ENCODE peak calls at places on chromosomes 6 and 20, in eight cellular contexts. One of them, this sample, is unnamed.

GRCh38 chr6:599946-600448 is 56.9 kb downstream of the HUS1B start:
- DNase-seq in stomach: no peak
- DNase-seq in upper lobe of left lung: no peak
- DNase-seq in GM12878: no peak
- DNase-seq in HCT116: no peak
- DNase-seq in Panc1: no peak
- DNase-seq in breast epithelium: no peak
- DNase-seq in HepG2: no peak
- DNase-seq in this sample: no peak

GRCh38 chr6:48542191-48542590 is 431.2 kb upstream of the PTCHD4 start:
- DNase-seq in breast epithelium: no peak
- DNase-seq in GM12878: no peak
- DNase-seq in HepG2: no peak
- DNase-seq in HCT116: no peak
- DNase-seq in upper lobe of left lung: no peak
- DNase-seq in stomach: no peak
- DNase-seq in Panc1: no peak
- DNase-seq in this sample: no peak

GRCh38 chr6:166940643-166941068 is 15.7 kb downstream of the RNASET2 start:
- DNase-seq in breast epithelium: peak
- DNase-seq in HepG2: no peak
- DNase-seq in Panc1: peak
- DNase-seq in upper lobe of left lung: no peak
- DNase-seq in GM12878: no peak
- DNase-seq in stomach: no peak
- DNase-seq in HCT116: peak
- DNase-seq in this sample: no peak

GRCh38 chr6:20572940-20573339 is 38.7 kb downstream of the CDKAL1 start:
- DNase-seq in HCT116: no peak
- DNase-seq in Panc1: no peak
- DNase-seq in stomach: no peak
- DNase-seq in upper lobe of left lung: peak
- DNase-seq in GM12878: no peak
- DNase-seq in breast epithelium: no peak
- DNase-seq in HepG2: peak
- DNase-seq in this sample: no peak

GRCh38 chr6:77143659-77144447 is 319.4 kb downstream of the HTR1B start:
- DNase-seq in GM12878: no peak
- DNase-seq in upper lobe of left lung: no peak
- DNase-seq in stomach: no peak
- DNase-seq in HepG2: no peak
- DNase-seq in Panc1: no peak
- DNase-seq in HCT116: no peak
- DNase-seq in breast epithelium: no peak
- DNase-seq in this sample: no peak

GRCh38 chr6:30759575-30760239 is 15.4 kb upstream of the IER3 start:
- DNase-seq in GM12878: no peak
- DNase-seq in Panc1: no peak
- DNase-seq in stomach: no peak
- DNase-seq in HepG2: peak
- DNase-seq in HCT116: no peak
- DNase-seq in upper lobe of left lung: no peak
- DNase-seq in breast epithelium: no peak
- DNase-seq in this sample: no peak

GRCh38 chr6:34347303-34347702 is 45.2 kb downstream of the NUDT3 start:
- DNase-seq in Panc1: no peak
- DNase-seq in HCT116: no peak
- DNase-seq in HepG2: no peak
- DNase-seq in stomach: no peak
- DNase-seq in GM12878: no peak
- DNase-seq in upper lobe of left lung: no peak
- DNase-seq in breast epithelium: no peak
- DNase-seq in this sample: no peak

GRCh38 chr6:91500689-91501303 is 913.9 kb upstream of the MAP3K7 start:
- DNase-seq in GM12878: no peak
- DNase-seq in Panc1: no peak
- DNase-seq in HepG2: no peak
- DNase-seq in HCT116: no peak
- DNase-seq in upper lobe of left lung: no peak
- DNase-seq in stomach: no peak
- DNase-seq in breast epithelium: no peak
- DNase-seq in this sample: no peak

GRCh38 chr6:5522147-5522546 is 260.8 kb downstream of the FARS2 start:
- DNase-seq in GM12878: no peak
- DNase-seq in upper lobe of left lung: no peak
- DNase-seq in breast epithelium: no peak
- DNase-seq in HepG2: no peak
- DNase-seq in Panc1: no peak
- DNase-seq in stomach: no peak
- DNase-seq in HCT116: no peak
- DNase-seq in this sample: no peak

GRCh38 chr6:137044366-137045220 is at the start of gene IL20RA:
- DNase-seq in HCT116: no peak
- DNase-seq in Panc1: no peak
- DNase-seq in HepG2: no peak
- DNase-seq in stomach: peak
- DNase-seq in GM12878: no peak
- DNase-seq in breast epithelium: no peak
- DNase-seq in upper lobe of left lung: peak
- DNase-seq in this sample: peak

GRCh38 chr6:119040229-119040628 is 38.2 kb downstream of the FAM184A start:
- DNase-seq in HCT116: no peak
- DNase-seq in GM12878: no peak
- DNase-seq in stomach: no peak
- DNase-seq in HepG2: no peak
- DNase-seq in breast epithelium: no peak
- DNase-seq in Panc1: no peak
- DNase-seq in upper lobe of left lung: peak
- DNase-seq in this sample: no peak

GRCh38 chr20:6698056-6698455 is 69.4 kb upstream of the BMP2 start:
- DNase-seq in breast epithelium: no peak
- DNase-seq in stomach: peak
- DNase-seq in HCT116: peak
- DNase-seq in GM12878: no peak
- DNase-seq in Panc1: no peak
- DNase-seq in HepG2: peak
- DNase-seq in upper lobe of left lung: no peak
- DNase-seq in this sample: no peak

GRCh38 chr6:16040282-16040974 is 88.5 kb upstream of the MYLIP start:
- DNase-seq in upper lobe of left lung: no peak
- DNase-seq in HCT116: no peak
- DNase-seq in stomach: no peak
- DNase-seq in breast epithelium: no peak
- DNase-seq in HepG2: no peak
- DNase-seq in Panc1: no peak
- DNase-seq in GM12878: no peak
- DNase-seq in this sample: no peak

GRCh38 chr6:145660676-145661075 is 74.6 kb downstream of the EPM2A start:
- DNase-seq in HepG2: no peak
- DNase-seq in Panc1: no peak
- DNase-seq in stomach: no peak
- DNase-seq in GM12878: no peak
- DNase-seq in HCT116: no peak
- DNase-seq in upper lobe of left lung: no peak
- DNase-seq in breast epithelium: no peak
- DNase-seq in this sample: no peak

GRCh38 chr6:30790734-30791383 is 46.5 kb upstream of the IER3 start:
- DNase-seq in Panc1: no peak
- DNase-seq in GM12878: no peak
- DNase-seq in breast epithelium: no peak
- DNase-seq in HepG2: no peak
- DNase-seq in stomach: no peak
- DNase-seq in upper lobe of left lung: no peak
- DNase-seq in HCT116: no peak
- DNase-seq in this sample: no peak

GRCh38 chr6:108966855-108967755 is 118.9 kb downstream of the ARMC2 start:
- DNase-seq in breast epithelium: peak
- DNase-seq in upper lobe of left lung: peak
- DNase-seq in HepG2: peak
- DNase-seq in Panc1: no peak
- DNase-seq in HCT116: peak
- DNase-seq in GM12878: no peak
- DNase-seq in stomach: peak
- DNase-seq in this sample: no peak

GRCh38 chr6:23505021-23505420 is 621.0 kb upstream of the NRSN1 start:
- DNase-seq in HepG2: no peak
- DNase-seq in Panc1: no peak
- DNase-seq in upper lobe of left lung: no peak
- DNase-seq in stomach: no peak
- DNase-seq in HCT116: no peak
- DNase-seq in GM12878: no peak
- DNase-seq in breast epithelium: no peak
- DNase-seq in this sample: no peak

GRCh38 chr6:127606131-127606562 is 29.2 kb downstream of the C6orf58 start:
- DNase-seq in HepG2: peak
- DNase-seq in GM12878: no peak
- DNase-seq in upper lobe of left lung: no peak
- DNase-seq in breast epithelium: no peak
- DNase-seq in stomach: no peak
- DNase-seq in HCT116: peak
- DNase-seq in Panc1: no peak
- DNase-seq in this sample: no peak

GRCh38 chr6:153043719-153044118 is 41.2 kb upstream of the MTRF1L start:
- DNase-seq in Panc1: no peak
- DNase-seq in HepG2: no peak
- DNase-seq in upper lobe of left lung: no peak
- DNase-seq in GM12878: no peak
- DNase-seq in breast epithelium: no peak
- DNase-seq in HCT116: no peak
- DNase-seq in stomach: no peak
- DNase-seq in this sample: no peak

GRCh38 chr6:151627689-151628444 is 134.1 kb downstream of the CCDC170 start:
- DNase-seq in breast epithelium: no peak
- DNase-seq in Panc1: no peak
- DNase-seq in HepG2: peak
- DNase-seq in HCT116: peak
- DNase-seq in upper lobe of left lung: no peak
- DNase-seq in stomach: no peak
- DNase-seq in GM12878: peak
- DNase-seq in this sample: no peak

GRCh38 chr6:153090241-153090930 is 40.7 kb downstream of the RGS17 start:
- DNase-seq in breast epithelium: no peak
- DNase-seq in GM12878: no peak
- DNase-seq in HCT116: peak
- DNase-seq in stomach: no peak
- DNase-seq in Panc1: peak
- DNase-seq in HepG2: no peak
- DNase-seq in upper lobe of left lung: no peak
- DNase-seq in this sample: no peak

GRCh38 chr20:58577871-58578615 is 62.8 kb upstream of the APCDD1L start:
- DNase-seq in upper lobe of left lung: no peak
- DNase-seq in stomach: no peak
- DNase-seq in HCT116: no peak
- DNase-seq in breast epithelium: no peak
- DNase-seq in HepG2: no peak
- DNase-seq in Panc1: no peak
- DNase-seq in GM12878: no peak
- DNase-seq in this sample: no peak

GRCh38 chr6:125746731-125747588 is 2.5 kb upstream of the HEY2 start:
- DNase-seq in stomach: peak
- DNase-seq in HCT116: no peak
- DNase-seq in breast epithelium: peak
- DNase-seq in HepG2: peak
- DNase-seq in GM12878: no peak
- DNase-seq in Panc1: no peak
- DNase-seq in upper lobe of left lung: peak
- DNase-seq in this sample: peak

GRCh38 chr6:26017567-26017966 is 55.0 kb downstream of the TRIM38 start:
- DNase-seq in HepG2: no peak
- DNase-seq in breast epithelium: peak
- DNase-seq in stomach: peak
- DNase-seq in GM12878: no peak
- DNase-seq in HCT116: no peak
- DNase-seq in Panc1: no peak
- DNase-seq in upper lobe of left lung: peak
- DNase-seq in this sample: peak
- TF ChIP-seq CTCF in HepG2: no peak
- TF ChIP-seq CTCF in breast epithelium: peak
- TF ChIP-seq CTCF in stomach: no peak
- TF ChIP-seq CTCF in GM12878: peak
- TF ChIP-seq CTCF in HCT116: no peak
- TF ChIP-seq CTCF in Panc1: no peak
- TF ChIP-seq CTCF in upper lobe of left lung: peak
- TF ChIP-seq CTCF in this sample: peak

GRCh38 chr20:62929051-62929538 is 2.8 kb upstream of the DIDO1 start:
- DNase-seq in HCT116: no peak
- DNase-seq in Panc1: no peak
- DNase-seq in GM12878: no peak
- DNase-seq in breast epithelium: peak
- DNase-seq in HepG2: peak
- DNase-seq in stomach: peak
- DNase-seq in upper lobe of left lung: peak
- DNase-seq in this sample: peak
- TF ChIP-seq POLR2AphosphoS5 in HCT116: no peak
- TF ChIP-seq POLR2AphosphoS5 in Panc1: no peak
- TF ChIP-seq POLR2AphosphoS5 in GM12878: no peak
- TF ChIP-seq POLR2AphosphoS5 in breast epithelium: no peak
- TF ChIP-seq POLR2AphosphoS5 in HepG2: no peak
- TF ChIP-seq POLR2AphosphoS5 in stomach: peak
- TF ChIP-seq POLR2AphosphoS5 in upper lobe of left lung: peak
- TF ChIP-seq POLR2AphosphoS5 in this sample: no peak

GRCh38 chr6:106885659-106886058 is 88.9 kb downstream of the CD24 start:
- DNase-seq in HCT116: no peak
- DNase-seq in Panc1: no peak
- DNase-seq in breast epithelium: no peak
- DNase-seq in HepG2: no peak
- DNase-seq in upper lobe of left lung: no peak
- DNase-seq in GM12878: no peak
- DNase-seq in stomach: no peak
- DNase-seq in this sample: no peak
- H3K27ac ChIP-seq in HCT116: no peak
- H3K27ac ChIP-seq in Panc1: no peak
- H3K27ac ChIP-seq in breast epithelium: no peak
- H3K27ac ChIP-seq in HepG2: peak
- H3K27ac ChIP-seq in upper lobe of left lung: no peak
- H3K27ac ChIP-seq in GM12878: no peak
- H3K27ac ChIP-seq in stomach: no peak
- H3K27ac ChIP-seq in this sample: no peak

GRCh38 chr20:774016-774679 is 5.8 kb upstream of the SLC52A3 start:
- DNase-seq in HepG2: no peak
- DNase-seq in breast epithelium: no peak
- DNase-seq in HCT116: no peak
- DNase-seq in GM12878: no peak
- DNase-seq in stomach: peak
- DNase-seq in upper lobe of left lung: no peak
- DNase-seq in Panc1: no peak
- DNase-seq in this sample: no peak

GRCh38 chr20:774680-775057 is 6.4 kb upstream of the SLC52A3 start:
- DNase-seq in GM12878: no peak
- DNase-seq in HCT116: no peak
- DNase-seq in stomach: no peak
- DNase-seq in Panc1: no peak
- DNase-seq in upper lobe of left lung: no peak
- DNase-seq in breast epithelium: no peak
- DNase-seq in HepG2: no peak
- DNase-seq in this sample: no peak

GRCh38 chr20:775679-776135 is 7.4 kb upstream of the SLC52A3 start:
- DNase-seq in HCT116: peak
- DNase-seq in GM12878: no peak
- DNase-seq in Panc1: no peak
- DNase-seq in breast epithelium: no peak
- DNase-seq in stomach: peak
- DNase-seq in HepG2: no peak
- DNase-seq in upper lobe of left lung: peak
- DNase-seq in this sample: no peak

GRCh38 chr20:772806-773205 is 4.5 kb upstream of the SLC52A3 start:
- DNase-seq in GM12878: no peak
- DNase-seq in Panc1: no peak
- DNase-seq in upper lobe of left lung: no peak
- DNase-seq in HCT116: no peak
- DNase-seq in HepG2: no peak
- DNase-seq in stomach: no peak
- DNase-seq in breast epithelium: no peak
- DNase-seq in this sample: no peak

GRCh38 chr20:776165-776564 is 7.9 kb upstream of the SLC52A3 start:
- DNase-seq in Panc1: no peak
- DNase-seq in HepG2: no peak
- DNase-seq in stomach: no peak
- DNase-seq in breast epithelium: no peak
- DNase-seq in upper lobe of left lung: no peak
- DNase-seq in GM12878: no peak
- DNase-seq in HCT116: no peak
- DNase-seq in this sample: no peak
- TF ChIP-seq CTCF in Panc1: no peak
- TF ChIP-seq CTCF in HepG2: no peak
- TF ChIP-seq CTCF in stomach: no peak
- TF ChIP-seq CTCF in breast epithelium: no peak
- TF ChIP-seq CTCF in upper lobe of left lung: no peak
- TF ChIP-seq CTCF in GM12878: no peak
- TF ChIP-seq CTCF in HCT116: no peak
- TF ChIP-seq CTCF in this sample: no peak

This sample was measured in suprapubic skin.